ENCODE peak calls at places on chromosomes 1 and 21, in four cellular contexts. E is IMR-90, M is mesenchymal stem cell, V is mesendoderm. X is an unnamed sample.

GRCh38 chr1:3714284-3714741 is 37.9 kb upstream of the CCDC27 start:
- DNase-seq in M (no peak), E (no peak), V (no peak), X (no peak)

GRCh38 chr1:234400773-234401172 is 27.5 kb downstream of the COA6 start:
- DNase-seq in E (no peak), V (no peak), M (peak), X (no peak)

GRCh38 chr1:119611701-119612113 is 36.4 kb downstream of the ZNF697 start:
- DNase-seq in V (peak), E (no peak), M (peak), X (peak)

GRCh38 chr1:225329041-225329440 is 98.8 kb downstream of the LBR start:
- DNase-seq in E (no peak), V (no peak), M (no peak), X (no peak)

GRCh38 chr1:8061673-8062386 is 35.7 kb upstream of the ERRFI1 start:
- DNase-seq in E (peak), M (peak), V (no peak), X (no peak)

GRCh38 chr1:97920275-97920831 is 481 bp downstream of the DPYD start:
- DNase-seq in V (peak), M (peak), E (peak), X (no peak)

GRCh38 chr21:40433575-40433974 is 413.4 kb downstream of the DSCAM start:
- DNase-seq in E (no peak), M (no peak), V (peak), X (no peak)

GRCh38 chr1:202805886-202806511 is 2.2 kb downstream of the KDM5B start:
- DNase-seq in M (peak), E (peak), V (no peak), X (no peak)

GRCh38 chr1:198125995-198126758 is 30.6 kb upstream of the NEK7 start:
- DNase-seq in E (peak), M (peak), V (peak), X (no peak)

GRCh38 chr1:199029855-199030254 is 391.0 kb downstream of the PTPRC start:
- DNase-seq in V (no peak), M (peak), E (peak), X (no peak)

GRCh38 chr1:103187673-103188072 is 79.4 kb upstream of the COL11A1 start:
- DNase-seq in E (no peak), V (no peak), M (no peak), X (no peak)

GRCh38 chr1:205994342-205994741 is 8.9 kb downstream of the RAB7B start:
- DNase-seq in M (no peak), E (no peak), V (no peak), X (no peak)

GRCh38 chr21:42282021-42282420 is 33.2 kb downstream of the TFF3 start:
- DNase-seq in M (no peak), V (no peak), E (no peak), X (no peak)

GRCh38 chr21:45351061-45351460 is 53.9 kb upstream of the COL18A1 start:
- DNase-seq in V (no peak), E (no peak), M (no peak), X (no peak)

GRCh38 chr1:43321331-43321891 is 16.2 kb upstream of the MPL start:
- DNase-seq in E (no peak), M (no peak), V (no peak), X (no peak)

GRCh38 chr21:22083899-22084298 is 1085.7 kb downstream of the NCAM2 start:
- DNase-seq in M (no peak), E (no peak), V (no peak), X (no peak)

GRCh38 chr1:235319255-235319654 is 8.7 kb downstream of the ARID4B start:
- DNase-seq in E (no peak), V (no peak), M (no peak), X (no peak)

GRCh38 chr1:19949016-19949415 is 25.6 kb upstream of the PLA2G2E start:
- DNase-seq in E (peak), M (peak), V (peak), X (peak)

GRCh38 chr1:30379684-30380624 is 343.4 kb downstream of the MATN1 start:
- DNase-seq in E (peak), M (peak), V (peak), X (peak)

GRCh38 chr21:45151484-45152115 is 77.2 kb downstream of the ADARB1 start:
- DNase-seq in E (no peak), V (no peak), M (no peak), X (peak)

GRCh38 chr1:169113613-169114119 is 7.2 kb downstream of the ATP1B1 start:
- DNase-seq in M (peak), E (peak), V (peak), X (peak)
- H2BK5ac ChIP-seq in M (peak), E (peak), V (no peak), X (no peak)

DNA sequence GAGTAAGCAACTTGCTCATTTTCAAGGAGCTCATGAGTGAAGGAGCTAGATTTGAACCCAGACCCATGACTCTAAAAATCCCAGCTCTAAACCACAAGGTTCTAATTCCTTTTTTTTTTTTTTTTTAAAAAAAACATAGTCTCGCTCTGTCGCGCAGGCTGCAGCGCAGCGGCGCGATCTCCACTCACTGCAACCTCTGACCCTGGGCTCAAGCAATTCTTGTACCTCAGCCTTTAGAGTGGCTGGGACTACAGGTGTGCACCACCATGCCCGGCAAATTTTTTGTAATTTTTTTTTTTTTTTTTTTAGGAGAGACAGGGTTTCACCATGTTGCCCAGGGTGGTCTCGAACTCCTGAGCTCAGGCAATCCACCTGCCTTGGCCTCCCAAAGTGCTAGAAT is 13.8 kb downstream of the SRSF4 start:
- DNase-seq in E (no peak), V (no peak), M (no peak), X (no peak)
- H3K27ac ChIP-seq in E (no peak), V (no peak), M (no peak), X (no peak)

GRCh38 chr1:2340918-2341254 is 50.5 kb downstream of the MORN1 start:
- DNase-seq in E (no peak), M (no peak), V (no peak), X (no peak)
- H2BK5ac ChIP-seq in E (no peak), M (no peak), V (no peak), X (no peak)

GRCh38 chr21:15441060-15441493 is 288.7 kb upstream of the USP25 start:
- DNase-seq in M (no peak), E (no peak), V (peak), X (no peak)
- H3K27ac ChIP-seq in M (no peak), E (no peak), V (no peak), X (no peak)

GRCh38 chr1:72780212-72780611 is 497.9 kb upstream of the NEGR1 start:
- DNase-seq in V (no peak), M (no peak), E (no peak), X (no peak)
- H2BK5ac ChIP-seq in V (no peak), M (no peak), E (no peak), X (no peak)

X was measured in H9.